ENCODE peak calls at places on chromosomes 12 and 14, in six cellular contexts. One of them, this sample, is unnamed.

GRCh38 chr12:31220633-31221565 is 105.1 kb downstream of the SINHCAF start:
- DNase-seq in heart right ventricle: no peak
- DNase-seq in effector memory CD4-positive, alpha-beta T cell: no peak
- DNase-seq in PC-9: peak; percentile 40
- DNase-seq in breast epithelium: no peak
- DNase-seq in suprapubic skin: no peak
- DNase-seq in this sample: no peak

GRCh38 chr14:67166450-67166853 is 22.8 kb upstream of the GARIN2 start:
- DNase-seq in PC-9: peak; percentile 51
- DNase-seq in breast epithelium: no peak
- DNase-seq in heart right ventricle: peak; percentile 16
- DNase-seq in suprapubic skin: no peak
- DNase-seq in effector memory CD4-positive, alpha-beta T cell: no peak
- DNase-seq in this sample: no peak

GRCh38 chr14:59303216-59303615 is 114.7 kb downstream of the DAAM1 start:
- DNase-seq in heart right ventricle: no peak
- DNase-seq in effector memory CD4-positive, alpha-beta T cell: no peak
- DNase-seq in breast epithelium: peak; percentile 32
- DNase-seq in PC-9: no peak
- DNase-seq in suprapubic skin: no peak
- DNase-seq in this sample: no peak

GRCh38 chr14:52879958-52880357 is 70.9 kb downstream of the FERMT2 start:
- DNase-seq in breast epithelium: no peak
- DNase-seq in effector memory CD4-positive, alpha-beta T cell: no peak
- DNase-seq in suprapubic skin: no peak
- DNase-seq in heart right ventricle: no peak
- DNase-seq in PC-9: no peak
- DNase-seq in this sample: no peak

GRCh38 chr12:62817556-62818271 is 117.2 kb downstream of the PPM1H start:
- DNase-seq in suprapubic skin: no peak
- DNase-seq in heart right ventricle: peak; percentile 40
- DNase-seq in breast epithelium: no peak
- DNase-seq in PC-9: no peak
- DNase-seq in effector memory CD4-positive, alpha-beta T cell: no peak
- DNase-seq in this sample: no peak

GRCh38 chr14:74514471-74514932 is 20.9 kb downstream of the ISCA2 start:
- DNase-seq in suprapubic skin: no peak
- DNase-seq in breast epithelium: peak; percentile 92
- DNase-seq in heart right ventricle: no peak
- DNase-seq in PC-9: no peak
- DNase-seq in effector memory CD4-positive, alpha-beta T cell: no peak
- DNase-seq in this sample: no peak

GRCh38 chr14:74515891-74516412 is 22.4 kb downstream of the ISCA2 start:
- DNase-seq in effector memory CD4-positive, alpha-beta T cell: no peak
- DNase-seq in heart right ventricle: no peak
- DNase-seq in suprapubic skin: no peak
- DNase-seq in PC-9: no peak
- DNase-seq in breast epithelium: no peak
- DNase-seq in this sample: no peak

GRCh38 chr14:68659021-68659931 is 133.6 kb downstream of the ZFP36L1 start:
- DNase-seq in suprapubic skin: no peak
- DNase-seq in effector memory CD4-positive, alpha-beta T cell: no peak
- DNase-seq in breast epithelium: peak; percentile 27
- DNase-seq in PC-9: no peak
- DNase-seq in heart right ventricle: no peak
- DNase-seq in this sample: no peak

GRCh38 chr14:77902806-77903205 is 102.9 kb downstream of the ADCK1 start:
- DNase-seq in suprapubic skin: peak; percentile 11
- DNase-seq in effector memory CD4-positive, alpha-beta T cell: no peak
- DNase-seq in heart right ventricle: no peak
- DNase-seq in breast epithelium: no peak
- DNase-seq in PC-9: no peak
- DNase-seq in this sample: no peak

GRCh38 chr14:66284346-66284745 is 201.8 kb upstream of the CCDC196 start:
- DNase-seq in suprapubic skin: no peak
- DNase-seq in PC-9: no peak
- DNase-seq in heart right ventricle: no peak
- DNase-seq in effector memory CD4-positive, alpha-beta T cell: no peak
- DNase-seq in breast epithelium: no peak
- DNase-seq in this sample: no peak

GRCh38 chr12:69161835-69162234 is 77.5 kb upstream of the CPSF6 start:
- DNase-seq in breast epithelium: no peak
- DNase-seq in effector memory CD4-positive, alpha-beta T cell: peak; percentile 3
- DNase-seq in heart right ventricle: no peak
- DNase-seq in suprapubic skin: no peak
- DNase-seq in PC-9: no peak
- DNase-seq in this sample: no peak

GRCh38 chr14:77848031-77848430 is 48.1 kb downstream of the ADCK1 start:
- DNase-seq in suprapubic skin: no peak
- DNase-seq in effector memory CD4-positive, alpha-beta T cell: no peak
- DNase-seq in PC-9: no peak
- DNase-seq in heart right ventricle: no peak
- DNase-seq in breast epithelium: no peak
- DNase-seq in this sample: no peak

GRCh38 chr12:27336254-27336653 is 3.6 kb downstream of the BMAL2 start:
- DNase-seq in effector memory CD4-positive, alpha-beta T cell: no peak
- DNase-seq in suprapubic skin: no peak
- DNase-seq in PC-9: peak; percentile 95
- DNase-seq in heart right ventricle: no peak
- DNase-seq in breast epithelium: no peak
- DNase-seq in this sample: no peak

GRCh38 chr12:17416748-17417147 is 673.2 kb downstream of the RERGL start:
- DNase-seq in effector memory CD4-positive, alpha-beta T cell: no peak
- DNase-seq in PC-9: no peak
- DNase-seq in suprapubic skin: no peak
- DNase-seq in heart right ventricle: no peak
- DNase-seq in breast epithelium: no peak
- DNase-seq in this sample: no peak

GRCh38 chr14:75484711-75485429 is 37.4 kb upstream of the BATF start:
- DNase-seq in effector memory CD4-positive, alpha-beta T cell: no peak
- DNase-seq in PC-9: no peak
- DNase-seq in heart right ventricle: no peak
- DNase-seq in suprapubic skin: no peak
- DNase-seq in breast epithelium: no peak
- DNase-seq in this sample: no peak

GRCh38 chr12:71092290-71092689 is 65.5 kb downstream of the TSPAN8 start:
- DNase-seq in heart right ventricle: no peak
- DNase-seq in breast epithelium: no peak
- DNase-seq in PC-9: no peak
- DNase-seq in suprapubic skin: no peak
- DNase-seq in effector memory CD4-positive, alpha-beta T cell: no peak
- DNase-seq in this sample: no peak

GRCh38 chr12:121175383-121176119 is 34.4 kb upstream of the P2RX4 start:
- DNase-seq in effector memory CD4-positive, alpha-beta T cell: no peak
- DNase-seq in heart right ventricle: no peak
- DNase-seq in suprapubic skin: no peak
- DNase-seq in PC-9: no peak
- DNase-seq in breast epithelium: no peak
- DNase-seq in this sample: no peak

GRCh38 chr12:66724616-66725015 is 45.7 kb upstream of the GRIP1 start:
- DNase-seq in PC-9: no peak
- DNase-seq in breast epithelium: no peak
- DNase-seq in heart right ventricle: no peak
- DNase-seq in suprapubic skin: no peak
- DNase-seq in effector memory CD4-positive, alpha-beta T cell: no peak
- DNase-seq in this sample: no peak

GRCh38 chr12:113097716-113098427 is 37.7 kb downstream of the RASAL1 start:
- DNase-seq in heart right ventricle: peak; percentile 34
- DNase-seq in effector memory CD4-positive, alpha-beta T cell: no peak
- DNase-seq in breast epithelium: peak; percentile 40
- DNase-seq in suprapubic skin: no peak
- DNase-seq in PC-9: no peak
- DNase-seq in this sample: no peak

GRCh38 chr12:67358686-67359374 is 89.7 kb downstream of the CAND1 start:
- DNase-seq in heart right ventricle: no peak
- DNase-seq in effector memory CD4-positive, alpha-beta T cell: no peak
- DNase-seq in suprapubic skin: no peak
- DNase-seq in breast epithelium: no peak
- DNase-seq in PC-9: peak; percentile 80
- DNase-seq in this sample: no peak

GRCh38 chr12:60071759-60072191 is 475.9 kb downstream of the SLC16A7 start:
- DNase-seq in effector memory CD4-positive, alpha-beta T cell: no peak
- DNase-seq in breast epithelium: no peak
- DNase-seq in suprapubic skin: no peak
- DNase-seq in PC-9: no peak
- DNase-seq in heart right ventricle: no peak
- DNase-seq in this sample: no peak

GRCh38 chr12:113236539-113237354 is 15.5 kb downstream of the TPCN1 start:
- DNase-seq in heart right ventricle: no peak
- DNase-seq in breast epithelium: no peak
- DNase-seq in effector memory CD4-positive, alpha-beta T cell: no peak
- DNase-seq in PC-9: no peak
- DNase-seq in suprapubic skin: no peak
- DNase-seq in this sample: no peak

GRCh38 chr12:128842579-128842978 is 10.7 kb upstream of the GLT1D1 start:
- DNase-seq in suprapubic skin: no peak
- DNase-seq in effector memory CD4-positive, alpha-beta T cell: no peak
- DNase-seq in PC-9: no peak
- DNase-seq in heart right ventricle: no peak
- DNase-seq in breast epithelium: no peak
- DNase-seq in this sample: no peak

GRCh38 chr12:12839886-12840285 is 26.7 kb downstream of the DDX47 start:
- DNase-seq in breast epithelium: peak; percentile 36
- DNase-seq in suprapubic skin: no peak
- DNase-seq in heart right ventricle: no peak
- DNase-seq in effector memory CD4-positive, alpha-beta T cell: no peak
- DNase-seq in PC-9: peak; percentile 97
- DNase-seq in this sample: peak; percentile 53

GRCh38 chr14:105069887-105070759 is 4.9 kb upstream of the GPR132 start:
- DNase-seq in heart right ventricle: peak; percentile 36
- DNase-seq in PC-9: no peak
- DNase-seq in suprapubic skin: peak; percentile 70
- DNase-seq in effector memory CD4-positive, alpha-beta T cell: peak; percentile 25
- DNase-seq in breast epithelium: no peak
- DNase-seq in this sample: peak; percentile 81

GRCh38 chr14:104794099-104794498 is 1.4 kb downstream of the AKT1 start:
- DNase-seq in suprapubic skin: no peak
- DNase-seq in breast epithelium: no peak
- DNase-seq in effector memory CD4-positive, alpha-beta T cell: no peak
- DNase-seq in PC-9: no peak
- DNase-seq in heart right ventricle: no peak
- DNase-seq in this sample: peak; percentile 79

GRCh38 chr12:115990241-115990640 is 287.3 kb downstream of the MED13L start:
- DNase-seq in PC-9: no peak
- DNase-seq in effector memory CD4-positive, alpha-beta T cell: no peak
- DNase-seq in heart right ventricle: no peak
- DNase-seq in breast epithelium: no peak
- DNase-seq in suprapubic skin: no peak
- DNase-seq in this sample: no peak

GRCh38 chr14:87952307-87953094 is 40.5 kb downstream of the GALC start:
- DNase-seq in suprapubic skin: no peak
- DNase-seq in breast epithelium: no peak
- DNase-seq in PC-9: no peak
- DNase-seq in effector memory CD4-positive, alpha-beta T cell: no peak
- DNase-seq in heart right ventricle: no peak
- DNase-seq in this sample: no peak

GRCh38 chr12:64631197-64631596 is 20.9 kb downstream of the RASSF3 start:
- DNase-seq in effector memory CD4-positive, alpha-beta T cell: no peak
- DNase-seq in suprapubic skin: no peak
- DNase-seq in PC-9: no peak
- DNase-seq in breast epithelium: no peak
- DNase-seq in heart right ventricle: no peak
- DNase-seq in this sample: no peak
- H3K4me1 ChIP-seq in effector memory CD4-positive, alpha-beta T cell: peaks cover 55% of the 10 kb centered on the region
- H3K4me1 ChIP-seq in suprapubic skin: peaks cover 15% of the 10 kb centered on the region
- H3K4me1 ChIP-seq in PC-9: peaks cover 38% of the 10 kb centered on the region
- H3K4me1 ChIP-seq in breast epithelium: no peaks in the 10 kb centered on the region
- H3K4me1 ChIP-seq in heart right ventricle: peaks cover 32% of the 10 kb centered on the region
- H3K4me1 ChIP-seq in this sample: peaks cover 23% of the 10 kb centered on the region

DNA sequence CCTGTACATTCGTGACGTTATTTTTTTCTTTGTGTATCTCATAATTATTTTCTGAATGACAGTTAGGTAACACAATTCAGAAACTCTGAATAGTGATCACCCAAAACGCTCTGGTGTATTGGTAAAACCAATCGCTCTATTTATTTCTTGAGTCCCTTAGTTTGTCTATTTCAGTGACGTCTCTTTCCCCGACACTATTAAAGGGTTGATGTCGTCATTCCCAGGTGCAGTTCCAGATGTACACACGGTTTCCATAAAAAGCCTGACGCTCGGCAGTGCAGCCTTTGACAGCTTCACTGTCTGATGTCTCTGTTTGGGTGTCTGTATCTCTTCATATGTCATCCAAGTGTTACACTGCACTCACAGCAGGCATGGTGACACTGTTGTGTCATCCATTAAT is 701.4 kb downstream of the TMEM121 start:
- DNase-seq in suprapubic skin: no peak
- DNase-seq in heart right ventricle: no peak
- DNase-seq in effector memory CD4-positive, alpha-beta T cell: no peak
- DNase-seq in breast epithelium: no peak
- DNase-seq in PC-9: no peak
- DNase-seq in this sample: no peak
- H3K27ac ChIP-seq in suprapubic skin: no peak overlapping the region
- H3K27ac ChIP-seq in heart right ventricle: no peak overlapping the region
- H3K27ac ChIP-seq in effector memory CD4-positive, alpha-beta T cell: no peak overlapping the region
- H3K27ac ChIP-seq in breast epithelium: no peak overlapping the region
- H3K27ac ChIP-seq in PC-9: no peak overlapping the region
- H3K27ac ChIP-seq in this sample: no peak overlapping the region

GRCh38 chr12:2283910-2284309 is 231.1 kb downstream of the CACNA1C start:
- DNase-seq in breast epithelium: no peak
- DNase-seq in effector memory CD4-positive, alpha-beta T cell: no peak
- DNase-seq in heart right ventricle: no peak
- DNase-seq in PC-9: no peak
- DNase-seq in suprapubic skin: no peak
- DNase-seq in this sample: no peak
- H3K4me1 ChIP-seq in breast epithelium: peaks cover 10% of the 10 kb centered on the region
- H3K4me1 ChIP-seq in effector memory CD4-positive, alpha-beta T cell: no peaks in the 10 kb centered on the region
- H3K4me1 ChIP-seq in heart right ventricle: peaks cover 72% of the 10 kb centered on the region
- H3K4me1 ChIP-seq in PC-9: no peaks in the 10 kb centered on the region
- H3K4me1 ChIP-seq in suprapubic skin: peaks cover 46% of the 10 kb centered on the region
- H3K4me1 ChIP-seq in this sample: peaks cover 42% of the 10 kb centered on the region

DNA sequence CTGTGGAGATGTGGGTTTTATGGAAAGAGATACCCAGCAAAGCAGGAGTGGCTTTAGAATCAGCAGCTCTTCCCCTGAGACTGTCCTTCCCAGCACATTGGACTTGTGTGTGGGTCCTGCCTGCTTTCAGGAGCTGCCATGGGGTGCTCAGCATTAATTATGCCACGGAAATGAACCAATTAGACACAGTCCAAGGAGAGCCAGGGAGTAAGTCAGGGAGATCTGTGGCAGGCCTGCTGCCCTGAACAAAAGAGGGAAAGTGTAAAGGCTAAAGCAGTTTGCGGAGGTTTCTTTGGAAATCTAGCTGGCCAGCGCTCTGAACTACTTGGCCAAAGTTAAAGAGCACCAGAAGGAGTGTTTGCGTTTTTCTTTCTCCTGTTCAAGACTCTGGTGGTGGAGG is 65.7 kb upstream of the SRSF5 start:
- DNase-seq in suprapubic skin: no peak
- DNase-seq in effector memory CD4-positive, alpha-beta T cell: no peak
- DNase-seq in breast epithelium: no peak
- DNase-seq in heart right ventricle: no peak
- DNase-seq in PC-9: no peak
- DNase-seq in this sample: no peak
- H3K27ac ChIP-seq in suprapubic skin: no peak overlapping the region
- H3K27ac ChIP-seq in effector memory CD4-positive, alpha-beta T cell: no peak overlapping the region
- H3K27ac ChIP-seq in breast epithelium: no peak overlapping the region
- H3K27ac ChIP-seq in heart right ventricle: peak overlapping the region; percentile 74
- H3K27ac ChIP-seq in PC-9: no peak overlapping the region
- H3K27ac ChIP-seq in this sample: peak overlapping the region; percentile 91

This sample was measured in left lung.